ENCODE peak calls at places on chromosomes 2 and 18, in five cellular contexts. K is fibroblast of pulmonary artery, X is IMR-90, S is kidney epithelial cell, C is prostate gland. D is an unnamed sample.

GRCh38 chr18:25256439-25256838 is 95.5 kb downstream of the ZNF521 start:
- DNase-seq in K (no peak), S (no peak), C (no peak), X (no peak), D (no peak)

GRCh38 chr18:56789004-56789888 is 138.1 kb downstream of the WDR7 start:
- DNase-seq in X (peak; percentile 13), K (peak; percentile 69), C (no peak), S (no peak), D (peak; percentile 19)

GRCh38 chr18:62324917-62325805 is at the start of gene TNFRSF11A:
- DNase-seq in K (no peak), X (no peak), S (no peak), C (peak; percentile 45), D (no peak)

GRCh38 chr2:88099798-88100488 is 27.9 kb downstream of the FABP1 start:
- DNase-seq in C (no peak), X (peak; percentile 4), K (peak; percentile 7), S (no peak), D (peak; percentile 32)

GRCh38 chr18:5146093-5146492 is 51.0 kb downstream of the AKAIN1 start:
- DNase-seq in K (no peak), X (no peak), C (no peak), S (no peak), D (no peak)

GRCh38 chr2:173881466-173881865 is 83.7 kb downstream of the SP3 start:
- DNase-seq in X (peak; percentile 7), S (no peak), C (no peak), K (peak; percentile 76), D (peak; percentile 47)

GRCh38 chr2:4507706-4508105 is 804.3 kb downstream of the DCDC2C start:
- DNase-seq in C (no peak), X (no peak), K (no peak), S (no peak), D (no peak)

GRCh38 chr2:20983844-20984243 is 60.0 kb downstream of the APOB start:
- DNase-seq in K (no peak), S (no peak), C (no peak), X (no peak), D (no peak)

GRCh38 chr2:239502430-239503221 is 101.8 kb upstream of the HDAC4 start:
- DNase-seq in S (no peak), K (no peak), C (no peak), X (no peak), D (no peak)

GRCh38 chr18:34802938-34803337 is 92.8 kb downstream of the DTNA start:
- DNase-seq in X (peak; percentile 29), K (no peak), C (no peak), S (no peak), D (no peak)

GRCh38 chr2:173963323-173963816 is 1.8 kb downstream of the SP3 start:
- DNase-seq in C (no peak), X (peak; percentile 75), K (peak; percentile 83), S (no peak), D (peak; percentile 83)

GRCh38 chr18:79489048-79489899 is 93.5 kb downstream of the NFATC1 start:
- DNase-seq in X (no peak), S (no peak), C (no peak), K (no peak), D (no peak)

GRCh38 chr2:1310866-1311265 is 102.4 kb upstream of the TPO start:
- DNase-seq in X (no peak), S (no peak), C (no peak), K (no peak), D (no peak)

GRCh38 chr2:167820488-167820887 is 426.9 kb downstream of the STK39 start:
- DNase-seq in X (no peak), S (no peak), C (no peak), K (no peak), D (no peak)

GRCh38 chr2:107556038-107556627 is 270.6 kb upstream of the RGPD4 start:
- DNase-seq in K (no peak), C (no peak), X (no peak), S (no peak), D (no peak)

GRCh38 chr2:46964835-46965560 is 49.4 kb upstream of the MCFD2 start:
- DNase-seq in S (no peak), K (peak; percentile 55), X (no peak), C (peak; percentile 72), D (peak; percentile 64)

GRCh38 chr2:137800386-137800785 is 163.9 kb upstream of the HNMT start:
- DNase-seq in K (no peak), C (no peak), X (no peak), S (no peak), D (no peak)

GRCh38 chr2:40348038-40348437 is 103.9 kb downstream of the SLC8A1 start:
- DNase-seq in K (no peak), S (no peak), X (no peak), C (no peak), D (no peak)

GRCh38 chr2:32802877-32803276 is 143.9 kb upstream of the LTBP1 start:
- DNase-seq in X (no peak), S (no peak), C (no peak), K (no peak), D (no peak)

GRCh38 chr2:186129767-186130581 is 356.1 kb upstream of the ZC3H15 start:
- DNase-seq in X (peak; percentile 40), S (no peak), C (no peak), K (peak; percentile 32), D (peak; percentile 69)

GRCh38 chr2:55099878-55100820 is 49.9 kb upstream of the RTN4 start:
- DNase-seq in X (peak; percentile 84), S (no peak), C (peak; percentile 52), K (peak; percentile 80), D (peak; percentile 90)

GRCh38 chr2:126657636-126658315 is 1.8 kb downstream of the GYPC start:
- DNase-seq in K (peak; percentile 98), X (peak; percentile 99), S (peak; percentile 87), C (peak; percentile 26), D (peak; percentile 99)

GRCh38 chr2:233426619-233427342 is 72.5 kb downstream of the DGKD start:
- DNase-seq in K (peak; percentile 66), X (peak; percentile 99), C (no peak), S (peak; percentile 54), D (peak; percentile 63)

GRCh38 chr2:1366546-1367134 is 46.6 kb upstream of the TPO start:
- DNase-seq in S (no peak), C (peak; percentile 19), X (no peak), K (no peak), D (no peak)

GRCh38 chr18:13416208-13416607 is 197.6 kb downstream of the LDLRAD4 start:
- DNase-seq in K (no peak), X (no peak), S (no peak), C (no peak), D (peak; percentile 24)

GRCh38 chr2:163345795-163346573 is 389.8 kb downstream of the FIGN start:
- DNase-seq in S (no peak), K (peak; percentile 69), C (peak; percentile 27), X (peak; percentile 50), D (peak; percentile 72)

GRCh38 chr2:145484443-145485086 is 964.6 kb upstream of the ZEB2 start:
- DNase-seq in C (no peak), K (peak; percentile 77), X (peak; percentile 66), S (peak; percentile 37), D (peak; percentile 90)

GRCh38 chr2:119407430-119408220 is 24.0 kb upstream of the TMEM37 start:
- DNase-seq in X (peak; percentile 58), K (peak; percentile 79), S (no peak), C (peak; percentile 29), D (peak; percentile 73)

GRCh38 chr2:172098650-172099471 is 3.8 kb downstream of the DLX2 start:
- DNase-seq in C (no peak), K (peak; percentile 57), X (peak; percentile 71), S (peak; percentile 71), D (peak; percentile 59)

GRCh38 chr2:211027976-211028375 is 471.6 kb downstream of the CPS1 start:
- DNase-seq in K (no peak), X (no peak), S (no peak), C (no peak), D (no peak)

GRCh38 chr2:211035548-211036185 is 479.3 kb downstream of the CPS1 start:
- DNase-seq in S (no peak), X (peak; percentile 4), C (no peak), K (peak; percentile 47), D (peak; percentile 64)

GRCh38 chr2:211033765-211034164 is 477.4 kb downstream of the CPS1 start:
- DNase-seq in C (no peak), K (peak; percentile 34), S (no peak), X (no peak), D (peak; percentile 38)
- TF ChIP-seq CTCF in C (no peak), K (peak; percentile 60), S (peak; percentile 41), X (no peak), D (peak; percentile 59)

DNA sequence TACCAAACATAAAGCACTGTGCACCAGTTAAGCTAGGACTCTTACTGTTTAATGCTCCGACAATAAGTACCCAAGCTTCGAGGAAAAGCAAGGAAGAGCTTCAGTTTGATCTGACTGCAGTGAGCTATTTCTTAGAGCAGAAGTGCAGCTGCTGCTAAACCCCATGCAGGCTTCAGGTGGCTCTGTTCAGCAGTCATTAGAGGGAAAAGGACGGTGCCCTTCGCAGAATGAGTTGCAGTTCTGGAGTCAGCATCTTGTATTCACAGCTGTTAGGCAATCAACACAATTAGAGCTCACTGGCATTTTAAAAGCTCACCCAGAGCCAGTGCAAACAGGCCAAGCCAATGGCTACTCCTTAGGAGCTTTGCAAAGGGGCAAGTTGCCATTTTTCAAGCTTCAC is 1.5 kb upstream of the CERKL start:
- DNase-seq in S (no peak), C (no peak), K (no peak), X (no peak), D (no peak)
- TF ChIP-seq CTCF in S (no peak), C (no peak), K (no peak), X (no peak), D (no peak)

GRCh38 chr2:50535256-50535655 is 496.7 kb downstream of the NRXN1 start:
- DNase-seq in X (no peak), K (no peak), C (no peak), S (no peak), D (no peak)
- TF ChIP-seq CTCF in X (no peak), K (no peak), C (no peak), S (no peak), D (no peak)

DNA sequence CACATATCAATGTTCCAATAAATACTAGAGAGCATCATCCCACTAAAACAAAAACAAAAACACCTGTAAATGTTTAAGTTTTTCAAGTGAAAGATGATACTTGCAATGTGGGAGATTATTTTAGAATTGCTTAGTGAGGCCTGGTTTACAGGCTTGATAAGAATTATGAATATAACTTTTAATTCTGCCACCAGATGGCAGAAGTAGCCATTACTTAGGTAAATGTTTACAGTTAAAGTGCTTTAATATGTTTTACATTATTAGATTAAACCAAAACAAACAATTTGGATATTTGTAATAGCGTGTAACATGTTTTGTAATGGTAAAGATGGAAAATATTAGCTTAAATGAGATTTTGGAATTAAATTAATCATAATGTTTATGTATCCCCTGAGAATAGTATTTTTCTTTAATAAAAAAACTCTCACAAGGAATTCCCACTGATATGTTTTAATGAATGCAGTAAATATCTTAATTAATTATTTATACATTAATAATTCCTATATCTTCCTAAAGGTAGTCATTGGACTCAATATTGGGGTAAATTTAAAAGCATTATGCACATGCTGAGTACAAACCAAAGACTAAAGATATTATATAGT is 522.0 kb downstream of the SPAG16 start:
- DNase-seq in S (no peak), X (peak; percentile 38), K (peak; percentile 45), C (no peak), D (peak; percentile 62)
- TF ChIP-seq CTCF in S (peak; percentile 16), X (peak; percentile 48), K (peak; percentile 22), C (peak; percentile 29), D (peak; percentile 25)